ENCODE peak calls at places on chromosomes 4 and X, in five cellular contexts. One of them, this sample, is unnamed.
A peak's percentile ranks its signal among the peaks of the same experiment; 100 is the strongest.

GRCh38 chr4:121246698-121247097 is 82.6 kb upstream of the TNIP3 start:
- DNase-seq in upper lobe of right lung: no peak
- DNase-seq in kidney: no peak
- DNase-seq in lung: no peak
- DNase-seq in CD8-positive, alpha-beta memory T cell: no peak
- DNase-seq in this sample: no peak

GRCh38 chr4:24598025-24598424 is 13.7 kb upstream of the DHX15 start:
- DNase-seq in upper lobe of right lung: peak; percentile 79
- DNase-seq in kidney: peak; percentile 83
- DNase-seq in lung: peak; percentile 74
- DNase-seq in CD8-positive, alpha-beta memory T cell: no peak
- DNase-seq in this sample: no peak

GRCh38 chr4:52870225-52870624 is 8.1 kb downstream of the RASL11B start:
- DNase-seq in upper lobe of right lung: peak; percentile 66
- DNase-seq in kidney: no peak
- DNase-seq in lung: peak; percentile 42
- DNase-seq in CD8-positive, alpha-beta memory T cell: no peak
- DNase-seq in this sample: no peak

GRCh38 chr4:5039800-5040199 is 11.5 kb upstream of the STK32B start:
- DNase-seq in upper lobe of right lung: no peak
- DNase-seq in kidney: no peak
- DNase-seq in lung: no peak
- DNase-seq in CD8-positive, alpha-beta memory T cell: no peak
- DNase-seq in this sample: no peak

GRCh38 chr4:5757091-5757490 is 46.1 kb downstream of the EVC start:
- DNase-seq in upper lobe of right lung: peak; percentile 39
- DNase-seq in kidney: no peak
- DNase-seq in lung: no peak
- DNase-seq in CD8-positive, alpha-beta memory T cell: no peak
- DNase-seq in this sample: no peak

GRCh38 chr4:112007361-112007760 is 137.9 kb upstream of the FAM241A start:
- DNase-seq in upper lobe of right lung: no peak
- DNase-seq in kidney: no peak
- DNase-seq in lung: no peak
- DNase-seq in CD8-positive, alpha-beta memory T cell: no peak
- DNase-seq in this sample: no peak

GRCh38 chr4:2336659-2337058 is 74.8 kb upstream of the MXD4 start:
- DNase-seq in upper lobe of right lung: no peak
- DNase-seq in kidney: no peak
- DNase-seq in lung: no peak
- DNase-seq in CD8-positive, alpha-beta memory T cell: no peak
- DNase-seq in this sample: no peak

GRCh38 chr4:153322791-153323190 is 21.7 kb upstream of the MND1 start:
- DNase-seq in upper lobe of right lung: no peak
- DNase-seq in kidney: no peak
- DNase-seq in lung: no peak
- DNase-seq in CD8-positive, alpha-beta memory T cell: no peak
- DNase-seq in this sample: no peak

GRCh38 chrX:137547291-137547690 is 18.6 kb upstream of the ZIC3 start:
- DNase-seq in upper lobe of right lung: no peak
- DNase-seq in kidney: no peak
- DNase-seq in lung: no peak
- DNase-seq in CD8-positive, alpha-beta memory T cell: no peak
- DNase-seq in this sample: no peak

GRCh38 chrX:17183566-17183965 is 191.4 kb upstream of the NHS start:
- DNase-seq in upper lobe of right lung: no peak
- DNase-seq in kidney: no peak
- DNase-seq in lung: no peak
- DNase-seq in CD8-positive, alpha-beta memory T cell: no peak
- DNase-seq in this sample: no peak

GRCh38 chr4:112853662-112854256 is 195.7 kb upstream of the ANK2 start:
- DNase-seq in upper lobe of right lung: no peak
- DNase-seq in kidney: no peak
- DNase-seq in lung: no peak
- DNase-seq in CD8-positive, alpha-beta memory T cell: no peak
- DNase-seq in this sample: no peak

GRCh38 chr4:183097251-183098079 is 1.6 kb upstream of the WWC2 start:
- DNase-seq in upper lobe of right lung: peak; percentile 69
- DNase-seq in kidney: peak; percentile 82
- DNase-seq in lung: no peak
- DNase-seq in CD8-positive, alpha-beta memory T cell: no peak
- DNase-seq in this sample: peak; percentile 51

GRCh38 chrX:13463608-13464007 is 105.8 kb upstream of the EGFL6 start:
- DNase-seq in upper lobe of right lung: no peak
- DNase-seq in kidney: no peak
- DNase-seq in lung: no peak
- DNase-seq in CD8-positive, alpha-beta memory T cell: no peak
- DNase-seq in this sample: no peak

GRCh38 chrX:14673764-14674163 is 144.4 kb downstream of the GLRA2 start:
- DNase-seq in upper lobe of right lung: no peak
- DNase-seq in kidney: no peak
- DNase-seq in lung: no peak
- DNase-seq in CD8-positive, alpha-beta memory T cell: no peak
- DNase-seq in this sample: no peak

GRCh38 chr4:27721193-27721592 is 860.6 kb downstream of the STIM2 start:
- DNase-seq in upper lobe of right lung: no peak
- DNase-seq in kidney: no peak
- DNase-seq in lung: no peak
- DNase-seq in CD8-positive, alpha-beta memory T cell: no peak
- DNase-seq in this sample: no peak

GRCh38 chr4:186037692-186038658 is 31.0 kb upstream of the TLR3 start:
- DNase-seq in upper lobe of right lung: no peak
- DNase-seq in kidney: no peak
- DNase-seq in lung: peak; percentile 42
- DNase-seq in CD8-positive, alpha-beta memory T cell: no peak
- DNase-seq in this sample: no peak

GRCh38 chr4:168514249-168514852 is 17.5 kb downstream of the PALLD start:
- DNase-seq in upper lobe of right lung: no peak
- DNase-seq in kidney: no peak
- DNase-seq in lung: no peak
- DNase-seq in CD8-positive, alpha-beta memory T cell: no peak
- DNase-seq in this sample: no peak

GRCh38 chrX:116317409-116317808 is 119.0 kb upstream of the SLC6A14 start:
- DNase-seq in upper lobe of right lung: peak; percentile 63
- DNase-seq in kidney: peak; percentile 71
- DNase-seq in lung: peak; percentile 56
- DNase-seq in CD8-positive, alpha-beta memory T cell: no peak
- DNase-seq in this sample: no peak

GRCh38 chrX:1434871-1435240 is 17.9 kb downstream of the ASMTL start:
- DNase-seq in upper lobe of right lung: no peak
- DNase-seq in kidney: peak; percentile 61
- DNase-seq in lung: no peak
- DNase-seq in CD8-positive, alpha-beta memory T cell: no peak
- DNase-seq in this sample: no peak

GRCh38 chr4:10605746-10606482 is 78.7 kb downstream of the CLNK start:
- DNase-seq in upper lobe of right lung: no peak
- DNase-seq in kidney: no peak
- DNase-seq in lung: no peak
- DNase-seq in CD8-positive, alpha-beta memory T cell: no peak
- DNase-seq in this sample: no peak

GRCh38 chr4:184854673-184855072 is 28.9 kb upstream of the ACSL1 start:
- DNase-seq in upper lobe of right lung: no peak
- DNase-seq in kidney: no peak
- DNase-seq in lung: no peak
- DNase-seq in CD8-positive, alpha-beta memory T cell: no peak
- DNase-seq in this sample: no peak

GRCh38 chrX:1355131-1355799 is 18.7 kb downstream of the IL3RA start:
- DNase-seq in upper lobe of right lung: no peak
- DNase-seq in kidney: peak; percentile 64
- DNase-seq in lung: no peak
- DNase-seq in CD8-positive, alpha-beta memory T cell: no peak
- DNase-seq in this sample: no peak

GRCh38 chr4:105683038-105683437 is 25.5 kb downstream of the INTS12 start:
- DNase-seq in upper lobe of right lung: peak; percentile 66
- DNase-seq in kidney: no peak
- DNase-seq in lung: peak; percentile 86
- DNase-seq in CD8-positive, alpha-beta memory T cell: no peak
- DNase-seq in this sample: no peak

DNA sequence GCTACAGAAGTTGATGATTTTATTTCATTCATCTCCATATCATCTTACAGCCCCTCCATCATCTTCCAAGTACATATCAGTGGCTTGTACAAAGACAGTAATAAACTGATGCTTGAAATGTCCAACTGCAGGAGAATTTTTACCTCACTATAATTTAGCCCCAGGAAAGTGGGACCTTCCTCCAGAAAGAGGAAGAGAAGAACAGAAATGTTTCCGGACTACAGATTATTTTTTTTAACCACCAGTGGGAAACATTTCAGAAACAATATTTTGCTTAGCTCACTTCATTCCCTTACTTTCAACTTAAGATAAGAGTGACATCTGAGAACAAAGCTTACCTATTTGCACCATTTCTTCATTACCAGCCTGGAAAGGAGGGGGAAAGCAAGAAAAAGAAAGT is 2.0 kb downstream of the ADAMTS3 start:
- DNase-seq in upper lobe of right lung: no peak
- DNase-seq in kidney: no peak
- DNase-seq in lung: no peak
- DNase-seq in CD8-positive, alpha-beta memory T cell: no peak
- DNase-seq in this sample: no peak
- H3K27ac ChIP-seq in upper lobe of right lung: no peak overlapping the region
- H3K27ac ChIP-seq in kidney: no peak overlapping the region
- H3K27ac ChIP-seq in lung: peak overlapping the region; percentile 5
- H3K27ac ChIP-seq in CD8-positive, alpha-beta memory T cell: peak overlapping the region; percentile 38
- H3K27ac ChIP-seq in this sample: no peak overlapping the region

DNA sequence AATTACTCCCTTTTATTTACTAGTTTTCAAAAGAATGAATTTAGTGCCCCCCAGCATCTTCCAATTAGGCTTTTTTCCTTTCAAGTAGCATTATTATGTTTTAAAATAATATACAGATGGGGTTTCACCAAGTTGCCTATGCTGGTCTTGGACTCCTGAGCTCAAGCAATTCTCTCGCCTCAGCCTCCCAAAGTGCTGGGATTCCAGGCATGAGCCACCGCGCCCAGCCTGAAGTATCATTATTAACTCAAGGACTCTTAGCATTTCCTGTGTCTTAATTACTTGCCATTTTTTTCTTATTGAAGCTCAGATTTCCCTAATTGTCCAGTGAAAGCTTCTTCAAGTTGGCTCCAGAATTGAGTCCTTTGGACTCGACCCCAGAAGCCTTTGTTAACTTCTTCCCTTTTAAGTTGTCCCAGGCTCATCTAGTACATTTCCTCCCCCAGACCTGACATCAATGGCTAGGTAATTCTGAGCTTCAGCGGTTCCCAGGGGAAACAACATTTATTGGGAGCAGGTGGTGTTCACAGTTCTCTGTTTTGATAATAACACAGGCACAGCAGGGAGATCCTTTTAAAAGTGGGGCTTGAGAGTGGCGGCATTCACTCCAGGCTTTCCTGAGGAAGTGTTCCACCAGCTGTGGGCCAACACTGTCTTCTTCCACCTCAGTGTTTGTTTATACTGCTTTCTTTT is 10.0 kb downstream of the SAT1 start:
- DNase-seq in upper lobe of right lung: no peak
- DNase-seq in kidney: no peak
- DNase-seq in lung: peak; percentile 38
- DNase-seq in CD8-positive, alpha-beta memory T cell: no peak
- DNase-seq in this sample: no peak
- H3K27ac ChIP-seq in upper lobe of right lung: peak overlapping the region; percentile 30
- H3K27ac ChIP-seq in kidney: no peak overlapping the region
- H3K27ac ChIP-seq in lung: no peak overlapping the region
- H3K27ac ChIP-seq in CD8-positive, alpha-beta memory T cell: no peak overlapping the region
- H3K27ac ChIP-seq in this sample: no peak overlapping the region

DNA sequence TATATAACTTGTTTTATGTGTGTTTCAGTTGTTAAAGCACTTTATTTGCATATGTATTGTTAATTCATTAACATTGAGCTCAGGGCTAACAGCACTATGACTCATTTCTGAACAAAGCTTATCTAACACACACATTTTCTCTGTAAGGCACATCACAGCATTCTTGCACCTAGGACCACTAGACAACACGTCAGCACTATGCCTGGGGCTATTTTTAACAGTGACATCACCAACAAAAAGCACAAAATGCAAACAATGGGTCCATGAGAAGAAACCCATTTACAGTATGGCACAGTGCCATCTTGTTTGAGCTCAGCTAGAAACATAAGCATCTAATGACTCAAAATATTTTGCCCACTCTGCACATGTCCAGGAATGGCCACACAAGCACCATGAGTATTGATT is 124.4 kb downstream of the RELL1 start:
- DNase-seq in upper lobe of right lung: no peak
- DNase-seq in kidney: no peak
- DNase-seq in lung: no peak
- DNase-seq in CD8-positive, alpha-beta memory T cell: no peak
- DNase-seq in this sample: no peak
- H3K27ac ChIP-seq in upper lobe of right lung: no peak overlapping the region
- H3K27ac ChIP-seq in kidney: no peak overlapping the region
- H3K27ac ChIP-seq in lung: no peak overlapping the region
- H3K27ac ChIP-seq in CD8-positive, alpha-beta memory T cell: no peak overlapping the region
- H3K27ac ChIP-seq in this sample: no peak overlapping the region

GRCh38 chr4:128465523-128465922 is 177.9 kb upstream of the PGRMC2 start:
- DNase-seq in upper lobe of right lung: no peak
- DNase-seq in kidney: no peak
- DNase-seq in lung: no peak
- DNase-seq in CD8-positive, alpha-beta memory T cell: no peak
- DNase-seq in this sample: no peak

GRCh38 chr4:128461300-128462103 is 173.9 kb upstream of the PGRMC2 start:
- DNase-seq in upper lobe of right lung: no peak
- DNase-seq in kidney: no peak
- DNase-seq in lung: no peak
- DNase-seq in CD8-positive, alpha-beta memory T cell: no peak
- DNase-seq in this sample: no peak

GRCh38 chr4:128459547-128459946 is 171.9 kb upstream of the PGRMC2 start:
- DNase-seq in upper lobe of right lung: no peak
- DNase-seq in kidney: no peak
- DNase-seq in lung: no peak
- DNase-seq in CD8-positive, alpha-beta memory T cell: no peak
- DNase-seq in this sample: no peak

GRCh38 chr4:128463006-128463405 is 175.4 kb upstream of the PGRMC2 start:
- DNase-seq in upper lobe of right lung: no peak
- DNase-seq in kidney: no peak
- DNase-seq in lung: no peak
- DNase-seq in CD8-positive, alpha-beta memory T cell: no peak
- DNase-seq in this sample: no peak

DNA sequence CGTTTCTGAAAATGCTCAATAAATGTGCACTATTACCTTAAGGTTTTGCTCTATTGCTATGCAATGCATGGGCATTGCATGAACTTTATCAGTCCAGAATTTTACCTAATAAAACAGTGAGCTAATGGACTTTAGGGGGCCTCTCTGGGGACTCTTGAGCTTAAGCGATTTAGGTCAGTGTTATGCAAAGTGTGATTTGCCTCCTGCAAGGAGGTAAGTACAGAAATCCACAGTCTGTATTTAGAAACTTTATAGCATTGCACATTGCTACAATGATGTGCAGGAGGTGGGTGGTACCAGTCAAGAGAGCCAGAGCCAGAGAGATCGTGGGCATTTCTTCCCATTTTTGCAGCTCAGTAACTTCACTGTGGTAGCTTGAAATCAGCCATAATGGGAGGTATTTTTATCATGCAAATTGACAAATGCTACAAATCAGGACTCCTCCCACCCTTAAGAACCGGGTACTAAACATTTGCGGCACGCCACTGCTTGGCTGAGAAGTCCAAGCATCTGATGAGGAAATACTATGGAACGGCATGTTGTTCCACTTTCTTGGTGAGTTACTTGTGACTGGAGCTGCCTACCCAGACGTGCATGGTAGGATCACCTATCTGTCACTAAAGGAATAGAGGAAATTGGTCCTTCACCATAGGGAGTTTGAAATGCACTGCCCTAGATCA is 174.6 kb upstream of the PGRMC2 start:
- DNase-seq in upper lobe of right lung: no peak
- DNase-seq in kidney: no peak
- DNase-seq in lung: no peak
- DNase-seq in CD8-positive, alpha-beta memory T cell: no peak
- DNase-seq in this sample: no peak
- H3K27ac ChIP-seq in upper lobe of right lung: no peak overlapping the region
- H3K27ac ChIP-seq in kidney: no peak overlapping the region
- H3K27ac ChIP-seq in lung: no peak overlapping the region
- H3K27ac ChIP-seq in CD8-positive, alpha-beta memory T cell: no peak overlapping the region
- H3K27ac ChIP-seq in this sample: no peak overlapping the region